ENCODE peak calls at places on chromosome 2, in nine cellular contexts. Z is lower lobe of right lung, R is brain microvascular endothelial cell, V is tibial artery, N is tibial nerve, U is uterus, E is psoas muscle, I is OCI-LY7, O is cardiac muscle cell. F is an unnamed sample.

GRCh38 chr2:48122166-48122565 is 215.9 kb upstream of the FBXO11 start:
- DNase-seq in U (no peak), I (no peak), N (no peak), V (no peak), Z (no peak), O (no peak), R (no peak), E (no peak), F (no peak)

GRCh38 chr2:154952346-154953010 is 254.0 kb downstream of the KCNJ3 start:
- DNase-seq in I (peak; percentile 5), R (no peak), N (no peak), V (no peak), E (no peak), Z (no peak), U (no peak), O (peak; percentile 21), F (no peak)

GRCh38 chr2:205290299-205290698 is 392.0 kb upstream of the NRP2 start:
- DNase-seq in V (no peak), U (no peak), R (no peak), I (no peak), N (no peak), E (no peak), Z (no peak), O (no peak), F (no peak)

GRCh38 chr2:170929686-170930050 is 615 bp downstream of the GORASP2 start:
- DNase-seq in Z (peak; percentile 80), R (peak; percentile 16), E (peak; percentile 47), N (peak; percentile 16), V (peak; percentile 38), O (peak; percentile 80), I (peak; percentile 72), U (peak; percentile 44), F (peak; percentile 78)

GRCh38 chr2:39128919-39129391 is 8.1 kb upstream of the SOS1 start:
- DNase-seq in Z (no peak), I (peak; percentile 64), N (no peak), E (no peak), O (no peak), V (no peak), U (no peak), R (no peak), F (no peak)

GRCh38 chr2:61743004-61743403 is 110.9 kb downstream of the FAM161A start:
- DNase-seq in N (no peak), I (no peak), E (no peak), Z (no peak), U (no peak), R (no peak), O (no peak), V (no peak), F (no peak)

GRCh38 chr2:205482399-205483065 is 199.8 kb upstream of the NRP2 start:
- DNase-seq in N (no peak), E (no peak), V (no peak), R (no peak), I (no peak), O (no peak), U (no peak), Z (no peak), F (no peak)

GRCh38 chr2:140654565-140654964 is 1476.3 kb downstream of the LRP1B start:
- DNase-seq in U (no peak), O (no peak), Z (no peak), I (no peak), N (no peak), R (no peak), V (no peak), E (no peak), F (no peak)

GRCh38 chr2:156099382-156099781 is 233.1 kb downstream of the NR4A2 start:
- DNase-seq in I (no peak), Z (no peak), E (no peak), R (no peak), O (no peak), N (no peak), V (no peak), U (no peak), F (no peak)

GRCh38 chr2:239660390-239661228 is 259.8 kb upstream of the HDAC4 start:
- DNase-seq in E (no peak), Z (no peak), U (no peak), R (no peak), N (no peak), V (no peak), I (no peak), O (no peak), F (no peak)

GRCh38 chr2:237310515-237311114 is 103.3 kb downstream of the COL6A3 start:
- DNase-seq in R (peak; percentile 57), E (no peak), Z (no peak), N (no peak), I (no peak), O (no peak), U (no peak), V (no peak), F (no peak)

DNA sequence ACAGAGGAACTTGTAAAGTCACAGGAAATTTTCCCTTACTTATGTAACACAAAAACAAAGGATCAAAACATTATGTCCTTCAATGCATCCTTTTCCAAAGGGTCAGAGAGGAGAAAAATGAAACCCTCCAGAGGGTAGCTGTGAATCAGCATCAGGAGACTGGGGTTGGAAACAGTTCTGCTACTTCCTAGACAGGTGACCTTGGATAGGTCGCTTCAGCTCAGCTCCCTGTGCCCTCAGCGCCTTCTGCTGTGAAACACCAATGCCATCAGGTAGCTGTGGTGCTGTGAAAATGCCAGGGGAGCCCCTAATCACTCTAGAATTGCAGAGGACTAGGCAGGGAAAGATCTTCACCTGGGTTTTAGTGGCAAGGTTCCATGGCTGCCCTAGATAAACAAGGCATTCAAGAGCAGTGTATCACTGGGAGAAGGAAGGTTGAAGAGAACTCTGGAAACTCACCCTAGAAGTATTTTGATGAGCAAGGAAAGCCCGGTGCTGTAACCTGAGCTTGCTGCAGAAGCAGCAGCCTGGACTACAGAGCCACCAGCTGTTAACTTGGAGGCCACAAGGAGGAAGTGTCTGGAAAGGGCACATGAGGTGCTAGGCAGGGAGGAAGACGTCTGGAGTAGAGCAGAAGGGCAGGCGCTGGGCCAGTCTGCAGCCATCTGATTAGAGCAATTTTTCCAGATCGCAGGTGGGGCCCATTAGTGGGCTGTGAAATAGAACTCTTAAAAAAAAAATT is 100.7 kb upstream of the MCFD2 start:
- DNase-seq in O (no peak), I (no peak), N (no peak), E (peak; percentile 53), Z (peak; percentile 58), R (peak; percentile 84), V (no peak), U (no peak), F (peak; percentile 50)
- H3K36me3 ChIP-seq in O (no peaks in the 10 kb centered on the region), I (peaks cover 80% of the 10 kb centered on the region), N (peaks cover 15% of the 10 kb centered on the region), E (peaks cover 14% of the 10 kb centered on the region), Z (peaks cover 57% of the 10 kb centered on the region), R (peaks cover 35% of the 10 kb centered on the region), V (peaks cover 46% of the 10 kb centered on the region), U (no peaks in the 10 kb centered on the region), F (peaks cover 5% of the 10 kb centered on the region)

GRCh38 chr2:135585586-135585985 is 54.3 kb downstream of the R3HDM1 start:
- DNase-seq in V (no peak), E (no peak), N (no peak), R (no peak), O (no peak), U (no peak), I (peak; percentile 24), Z (no peak), F (no peak)
- TF ChIP-seq CTCF in V (no peak), E (no peak), N (no peak), R (peak; percentile 31), O (peak; percentile 11), U (no peak), I (peak; percentile 56), Z (no peak), F (peak; percentile 8)

GRCh38 chr2:24297663-24298062 is 62.7 kb downstream of the ITSN2 start:
- DNase-seq in N (no peak), V (no peak), E (no peak), I (no peak), Z (no peak), O (no peak), R (no peak), U (no peak), F (no peak)

GRCh38 chr2:24304098-24304497 is 56.2 kb downstream of the ITSN2 start:
- DNase-seq in I (no peak), E (peak; percentile 78), V (peak; percentile 88), O (peak; percentile 90), N (peak; percentile 81), Z (peak; percentile 63), U (peak; percentile 89), R (peak; percentile 45), F (no peak)

GRCh38 chr2:24304621-24305020 is 55.7 kb downstream of the ITSN2 start:
- DNase-seq in U (no peak), Z (no peak), O (peak; percentile 1), R (no peak), E (no peak), N (no peak), V (no peak), I (no peak), F (no peak)

GRCh38 chr2:24301599-24301998 is 58.7 kb downstream of the ITSN2 start:
- DNase-seq in U (no peak), E (no peak), Z (peak; percentile 56), V (no peak), O (no peak), R (no peak), N (no peak), I (no peak), F (no peak)
- H3K36me3 ChIP-seq in U (no peaks in the 10 kb centered on the region), E (peaks cover 72% of the 10 kb centered on the region), Z (peaks cover 90% of the 10 kb centered on the region), V (peaks cover 73% of the 10 kb centered on the region), O (peaks cover 37% of the 10 kb centered on the region), R (peaks cover 20% of the 10 kb centered on the region), N (peaks cover 30% of the 10 kb centered on the region), I (peaks cover 73% of the 10 kb centered on the region), F (no peaks in the 10 kb centered on the region)

GRCh38 chr2:224650815-224651439 is 65.2 kb downstream of the CCDC195 start:
- DNase-seq in O (peak; percentile 63), N (peak; percentile 65), R (peak; percentile 29), V (no peak), E (no peak), Z (no peak), I (peak; percentile 85), U (no peak), F (peak; percentile 40)
- TF ChIP-seq CTCF in O (peak; percentile 78), N (peak; percentile 76), R (peak; percentile 73), V (peak; percentile 81), E (peak; percentile 85), Z (peak; percentile 76), I (peak; percentile 98), U (peak; percentile 74), F (peak; percentile 57)

F was measured in Caco-2.